ENCODE peak calls at places on chromosomes 12 and 14, in seven cellular contexts. K, U, P, I, M, N and J are unnamed samples.

GRCh38 chr12:62724947-62725447 is 210.0 kb downstream of the PPM1H start:
- DNase-seq in K (peak), U (peak), P (peak), I (peak), M (no peak), N (peak), J (peak)

GRCh38 chr12:54357802-54358619 is 6.3 kb downstream of the GPR84 start:
- DNase-seq in K (no peak), U (no peak), P (no peak), I (no peak), M (no peak), N (peak), J (no peak)

GRCh38 chr14:105139831-105140239 is 28.7 kb downstream of the JAG2 start:
- DNase-seq in K (no peak), U (no peak), P (no peak), I (no peak), M (no peak), N (no peak), J (no peak)

GRCh38 chr12:15322164-15323054 is at the start of gene PTPRO:
- DNase-seq in K (no peak), U (no peak), P (no peak), I (no peak), M (peak), N (peak), J (no peak)

GRCh38 chr12:62806893-62807292 is 128.1 kb downstream of the PPM1H start:
- DNase-seq in K (no peak), U (no peak), P (no peak), I (no peak), M (no peak), N (no peak), J (no peak)

GRCh38 chr14:71165121-71165574 is 257.9 kb downstream of the PCNX1 start:
- DNase-seq in K (no peak), U (no peak), P (no peak), I (no peak), M (no peak), N (peak), J (no peak)

GRCh38 chr12:92065018-92065499 is 80.6 kb downstream of the BTG1 start:
- DNase-seq in K (no peak), U (no peak), P (no peak), I (peak), M (no peak), N (peak), J (no peak)

GRCh38 chr12:8493084-8493483 is 20.2 kb upstream of the CLEC4D start:
- DNase-seq in K (no peak), U (no peak), P (no peak), I (no peak), M (no peak), N (no peak), J (no peak)

GRCh38 chr12:67748761-67749075 is 100.2 kb downstream of the DYRK2 start:
- DNase-seq in K (no peak), U (no peak), P (peak), I (no peak), M (no peak), N (peak), J (no peak)

GRCh38 chr12:15556411-15556810 is 232.8 kb downstream of the EPS8 start:
- DNase-seq in K (no peak), U (no peak), P (no peak), I (no peak), M (no peak), N (no peak), J (no peak)

GRCh38 chr14:62304172-62304571 is 542.0 kb downstream of the SNAPC1 start:
- DNase-seq in K (no peak), U (no peak), P (no peak), I (peak), M (no peak), N (no peak), J (no peak)

GRCh38 chr14:104688755-104689619 is at the start of gene INF2:
- DNase-seq in K (no peak), U (no peak), P (no peak), I (peak), M (no peak), N (peak), J (no peak)

GRCh38 chr12:105337391-105337790 is 6.9 kb downstream of the C12orf75 start:
- DNase-seq in K (no peak), U (no peak), P (no peak), I (no peak), M (no peak), N (no peak), J (no peak)

GRCh38 chr14:102930753-102931579 is 8.5 kb downstream of the AMN start:
- DNase-seq in K (no peak), U (no peak), P (peak), I (no peak), M (no peak), N (peak), J (peak)

GRCh38 chr14:28758253-28758915 is 8.2 kb upstream of the FOXG1 start:
- DNase-seq in K (no peak), U (no peak), P (no peak), I (no peak), M (no peak), N (no peak), J (no peak)

GRCh38 chr12:27751386-27752047 is 28.5 kb upstream of the KLHL42 start:
- DNase-seq in K (no peak), U (no peak), P (peak), I (no peak), M (no peak), N (no peak), J (no peak)

GRCh38 chr12:120439646-120440247 is 1.8 kb downstream of the COX6A1 start:
- DNase-seq in K (peak), U (no peak), P (peak), I (peak), M (no peak), N (peak), J (no peak)

GRCh38 chr14:102215071-102215470 is 75.4 kb downstream of the WDR20 start:
- DNase-seq in K (no peak), U (peak), P (no peak), I (no peak), M (peak), N (peak), J (peak)

GRCh38 chr12:121467638-121468403 is 67.9 kb downstream of the RNF34 start:
- DNase-seq in K (no peak), U (no peak), P (no peak), I (no peak), M (no peak), N (peak), J (no peak)

GRCh38 chr14:99626041-99626648 is 18.8 kb upstream of the HHIPL1 start:
- DNase-seq in K (no peak), U (no peak), P (no peak), I (no peak), M (no peak), N (no peak), J (no peak)

GRCh38 chr14:70177092-70177491 is 11.7 kb downstream of the SLC8A3 start:
- DNase-seq in K (no peak), U (no peak), P (no peak), I (no peak), M (no peak), N (no peak), J (no peak)

GRCh38 chr12:4046150-4046845 is 173.1 kb upstream of the PARP11 start:
- DNase-seq in K (no peak), U (no peak), P (no peak), I (no peak), M (no peak), N (no peak), J (no peak)
- H3K4me3 ChIP-seq in K (no peak), U (no peak), P (no peak), I (no peak), M (no peak), N (no peak), J (no peak)

DNA sequence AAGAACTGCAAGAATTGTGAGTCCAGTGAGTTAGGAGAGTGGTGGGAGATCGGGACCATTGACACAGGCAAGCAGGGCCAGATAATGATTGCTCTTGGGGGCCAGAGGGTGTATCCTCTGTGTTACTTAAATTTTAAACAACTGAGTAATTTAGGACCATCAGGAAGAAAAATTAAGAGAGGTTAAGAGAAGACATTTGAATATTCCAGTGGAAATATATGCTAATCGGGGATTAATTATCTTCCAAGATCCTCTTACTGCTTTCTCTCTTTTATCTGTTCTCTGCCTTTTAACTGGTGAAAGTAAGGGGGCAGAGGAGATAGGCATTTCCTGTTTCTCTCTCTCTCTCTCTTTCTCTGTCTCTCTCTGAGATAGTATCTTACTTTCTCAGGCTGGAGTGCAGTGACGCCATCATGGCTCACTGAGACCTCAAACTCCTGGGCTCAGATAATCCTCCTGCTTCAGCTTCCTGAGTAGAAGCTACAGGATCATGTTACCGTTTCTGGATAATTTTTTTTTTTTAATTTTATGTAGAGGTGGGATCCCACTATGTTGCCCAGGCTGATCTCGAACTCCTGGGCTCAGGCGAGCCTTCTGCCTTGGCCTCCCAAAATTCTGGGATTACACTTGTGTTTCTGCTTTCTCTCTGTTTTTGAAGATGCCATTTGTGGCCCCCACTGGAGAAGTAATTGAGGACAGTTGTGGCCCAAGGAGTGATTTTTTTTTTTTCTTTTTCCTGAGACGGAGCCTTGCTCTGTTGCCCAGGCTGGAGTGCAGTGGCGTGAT is 85.1 kb downstream of the DIP2B start:
- DNase-seq in K (peak), U (peak), P (no peak), I (no peak), M (no peak), N (peak), J (no peak)
- H3K4me3 ChIP-seq in K (no peak), U (no peak), P (no peak), I (no peak), M (no peak), N (peak), J (no peak)

GRCh38 chr14:59482120-59482434 is 2.1 kb downstream of the L3HYPDH start:
- DNase-seq in K (no peak), U (no peak), P (no peak), I (no peak), M (no peak), N (no peak), J (no peak)
- H3K4me3 ChIP-seq in K (peak), U (peak), P (no peak), I (peak), M (peak), N (peak), J (peak)

GRCh38 chr14:95296595-95297365 is 22.9 kb downstream of the CLMN start:
- DNase-seq in K (no peak), U (no peak), P (no peak), I (no peak), M (no peak), N (no peak), J (no peak)
- H3K4me3 ChIP-seq in K (no peak), U (no peak), P (no peak), I (no peak), M (no peak), N (no peak), J (no peak)

GRCh38 chr12:13365782-13366366 is 169.3 kb downstream of the EMP1 start:
- DNase-seq in K (no peak), U (no peak), P (no peak), I (no peak), M (peak), N (no peak), J (no peak)
- H3K4me3 ChIP-seq in K (no peak), U (no peak), P (no peak), I (no peak), M (no peak), N (no peak), J (no peak)

GRCh38 chr14:77314539-77314938 is 6.1 kb downstream of the POMT2 start:
- DNase-seq in K (no peak), U (no peak), P (no peak), I (no peak), M (no peak), N (no peak), J (no peak)
- H3K4me3 ChIP-seq in K (no peak), U (no peak), P (no peak), I (no peak), M (no peak), N (no peak), J (no peak)

DNA sequence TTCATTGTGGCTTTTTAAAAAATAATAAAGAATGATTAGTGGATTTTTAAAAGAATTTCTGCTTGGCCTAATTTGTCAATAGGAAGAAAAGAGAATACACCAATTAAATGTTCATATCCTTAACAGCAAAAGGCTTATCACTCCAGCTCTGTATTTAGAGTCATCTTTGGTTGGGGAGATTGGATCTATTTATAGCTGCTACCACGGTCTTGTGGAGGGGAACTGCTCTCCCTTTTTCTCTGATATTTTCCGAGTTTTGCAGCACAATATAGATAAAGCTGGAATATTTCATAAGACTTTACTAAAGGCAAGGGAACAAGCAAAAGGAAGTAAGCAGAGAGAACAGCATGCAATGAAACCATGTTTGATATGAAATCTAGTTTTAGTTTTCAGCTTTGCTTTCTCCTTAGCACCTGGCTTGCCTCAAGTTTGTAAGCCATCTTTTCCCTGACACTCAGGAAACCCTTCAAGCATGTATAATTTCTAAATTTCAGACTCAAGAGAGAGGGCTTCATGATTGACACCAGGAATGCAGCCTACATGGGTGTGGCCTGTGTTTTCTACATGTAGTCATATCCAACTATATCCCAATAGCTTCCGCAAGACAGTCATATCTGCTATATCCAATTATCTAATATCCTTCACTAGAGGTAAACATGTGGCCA is 35.2 kb downstream of the BRMS1L start:
- DNase-seq in K (no peak), U (no peak), P (no peak), I (no peak), M (no peak), N (no peak), J (no peak)
- H3K4me3 ChIP-seq in K (no peak), U (no peak), P (no peak), I (no peak), M (no peak), N (no peak), J (no peak)